ENCODE peak calls at places on chromosomes 6 and 20, in five cellular contexts. V is GM23338, A is fibroblast of lung, U is mammary epithelial cell, I is GM23248. L is an unnamed sample.

GRCh38 chr6:41935190-41935569 is 6.4 kb downstream of the CCND3 start:
- DNase-seq in A (no peak), U (no peak), I (no peak), V (no peak), L (no peak)

GRCh38 chr6:141403827-141404226 is 728.9 kb upstream of the GJE1 start:
- DNase-seq in V (no peak), I (peak), A (no peak), U (peak), L (no peak)

GRCh38 chr6:93416575-93417420 is 2.6 kb downstream of the EPHA7 start:
- DNase-seq in I (peak), U (peak), A (peak), V (peak), L (peak)

GRCh38 chr20:50450961-50451752 is 59.0 kb upstream of the PTPN1 start:
- DNase-seq in U (peak), A (peak), I (peak), V (peak), L (peak)

GRCh38 chr20:63547484-63548480 is at the start of gene SRMS:
- DNase-seq in I (no peak), V (peak), U (no peak), A (no peak), L (no peak)

GRCh38 chr20:39117486-39117885 is 155.3 kb downstream of the DHX35 start:
- DNase-seq in I (peak), V (no peak), A (peak), U (peak), L (peak)

GRCh38 chr20:58731192-58731591 is 38.6 kb downstream of the NPEPL1 start:
- DNase-seq in U (no peak), I (no peak), A (no peak), V (no peak), L (no peak)

GRCh38 chr6:54018722-54019121 is 92.5 kb upstream of the MLIP start:
- DNase-seq in A (no peak), I (no peak), V (no peak), U (no peak), L (no peak)

GRCh38 chr6:100892693-100893092 is 11.6 kb upstream of the ASCC3 start:
- DNase-seq in I (no peak), V (peak), A (peak), U (no peak), L (no peak)

GRCh38 chr6:170290306-170291128 is at the start of gene DLL1:
- DNase-seq in I (peak), A (peak), U (peak), V (peak), L (peak)

GRCh38 chr6:25991785-25992412 is 29.3 kb downstream of the TRIM38 start:
- DNase-seq in U (peak), A (peak), I (peak), V (peak), L (peak)

GRCh38 chr6:73391735-73392134 is 2.9 kb upstream of the DDX43 start:
- DNase-seq in I (no peak), U (no peak), A (no peak), V (no peak), L (no peak)

GRCh38 chr20:58781138-58781537 is 69.6 kb downstream of the GNAS-AS1 start:
- DNase-seq in V (no peak), I (no peak), A (no peak), U (no peak), L (no peak)

GRCh38 chr20:42628683-42629082 is 561.0 kb downstream of the PTPRT start:
- DNase-seq in V (no peak), U (no peak), I (no peak), A (no peak), L (no peak)

GRCh38 chr6:3290501-3291211 is 31.9 kb downstream of the PSMG4 start:
- DNase-seq in V (no peak), I (no peak), A (no peak), U (no peak), L (no peak)

GRCh38 chr20:24773751-24774201 is 175.3 kb upstream of the CST7 start:
- DNase-seq in A (peak), I (peak), U (peak), V (no peak), L (peak)

GRCh38 chr6:157420497-157420896 is 39.5 kb downstream of the ZDHHC14 start:
- DNase-seq in A (no peak), I (no peak), U (no peak), V (no peak), L (no peak)

GRCh38 chr6:57158658-57159057 is 13.5 kb upstream of the BAG2 start:
- DNase-seq in U (peak), A (peak), V (no peak), I (peak), L (no peak)

GRCh38 chr6:148736779-148737412 is 9.9 kb upstream of the UST start:
- DNase-seq in I (peak), A (no peak), U (peak), V (no peak), L (no peak)

GRCh38 chr20:3209023-3209945 is at the start of gene ITPA:
- DNase-seq in U (peak), V (peak), A (peak), I (peak), L (peak)

GRCh38 chr6:157830354-157831017 is 7.4 kb downstream of the SNX9 start:
- DNase-seq in I (no peak), A (peak), V (no peak), U (peak), L (no peak)

GRCh38 chr6:122778334-122778733 is 1.2 kb upstream of the FABP7 start:
- DNase-seq in I (no peak), A (no peak), U (no peak), V (peak), L (no peak)

GRCh38 chr20:50958733-50959542 is at the start of gene MOCS3:
- DNase-seq in A (peak), I (peak), U (no peak), V (peak), L (peak)

GRCh38 chr6:16947461-16948159 is 154.2 kb upstream of the STMND1 start:
- DNase-seq in I (peak), V (peak), A (peak), U (peak), L (peak)

GRCh38 chr6:150293423-150294280 is 75.2 kb upstream of the IYD start:
- DNase-seq in I (peak), V (no peak), U (peak), A (peak), L (peak)

GRCh38 chr20:10645205-10645570 is 28.6 kb downstream of the JAG1 start:
- DNase-seq in U (no peak), I (no peak), V (no peak), A (no peak), L (no peak)

GRCh38 chr20:57433658-57434389 is 42.6 kb downstream of the RBM38 start:
- DNase-seq in V (no peak), A (no peak), I (no peak), U (no peak), L (no peak)

GRCh38 chr20:2688041-2688591 is 4.5 kb upstream of the EBF4 start:
- DNase-seq in I (peak), U (no peak), V (peak), A (peak), L (peak)

GRCh38 chr20:49615401-49616153 is 47.6 kb upstream of the PTGIS start:
- DNase-seq in U (no peak), V (no peak), A (no peak), I (peak), L (no peak)

GRCh38 chr20:5540091-5540490 is 210.1 kb upstream of the SHLD1 start:
- DNase-seq in V (no peak), I (no peak), U (no peak), A (no peak), L (no peak)

GRCh38 chr20:23161968-23162696 is 76.0 kb upstream of the CD93 start:
- DNase-seq in A (peak), U (no peak), V (no peak), I (no peak), L (peak)

GRCh38 chr6:11615214-11615602 is 77.7 kb downstream of the TMEM170B start:
- DNase-seq in U (peak), I (peak), A (peak), V (no peak), L (no peak)

GRCh38 chr6:117270121-117270959 is 5.0 kb downstream of the VGLL2 start:
- DNase-seq in A (peak), U (peak), V (peak), I (no peak), L (peak)

GRCh38 chr20:15241696-15242095 is 904.3 kb upstream of the FLRT3 start:
- DNase-seq in V (no peak), I (peak), A (peak), U (no peak), L (no peak)

GRCh38 chr6:130629640-130630039 is 197.6 kb upstream of the SMLR1 start:
- DNase-seq in V (no peak), I (no peak), A (no peak), U (no peak), L (no peak)

GRCh38 chr6:147448212-147448611 is 60.3 kb upstream of the SAMD5 start:
- DNase-seq in U (peak), I (no peak), A (peak), V (peak), L (no peak)
- H2AFZ ChIP-seq in U (peak), I (no peak), A (no peak), V (no peak), L (no peak)

DNA sequence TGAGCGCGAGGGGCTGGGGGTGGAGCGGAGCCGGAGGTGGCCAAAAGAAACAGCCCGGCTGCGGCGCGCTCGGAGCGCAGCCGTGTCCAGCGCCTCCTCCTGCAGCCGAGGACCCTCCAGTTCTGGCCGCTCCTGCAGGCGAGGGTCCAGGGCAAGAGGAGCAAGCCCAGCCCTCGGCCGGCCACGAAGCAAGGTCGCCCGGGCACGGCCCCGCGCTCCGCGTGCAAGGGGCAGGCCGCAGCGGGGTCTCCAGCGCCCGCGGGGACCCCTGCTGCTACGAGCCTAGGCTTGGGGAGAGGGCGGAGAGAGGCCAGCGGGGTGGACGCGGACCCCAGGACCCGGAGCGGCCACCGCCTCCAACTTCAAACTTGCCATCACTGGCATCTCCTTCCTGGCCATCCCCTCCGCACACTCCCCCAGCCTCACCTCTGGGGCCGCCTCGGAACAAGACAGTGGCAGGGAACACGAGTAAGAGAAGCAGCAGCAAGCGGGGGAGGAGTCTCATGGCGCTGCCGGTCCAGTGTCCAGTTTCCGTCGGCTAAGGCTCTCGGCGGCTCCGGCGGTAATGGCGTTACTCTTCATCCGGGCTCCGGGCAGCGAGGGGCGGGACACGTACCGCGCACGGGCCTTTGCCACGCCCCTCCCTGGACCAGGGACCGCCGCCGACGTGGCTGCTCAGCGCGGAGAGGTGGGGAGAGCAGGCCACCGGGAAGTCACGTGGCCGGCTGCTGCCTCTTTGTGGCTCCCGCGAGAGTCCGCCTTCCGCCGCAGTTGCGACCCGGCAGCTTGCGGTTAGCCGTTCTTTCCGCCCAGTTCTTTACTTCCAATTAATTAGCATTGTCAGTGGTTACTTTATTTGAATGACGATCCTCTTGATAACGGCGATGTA is at the start of gene SSR1:
- DNase-seq in I (peak), A (peak), U (peak), V (peak), L (peak)
- TF ChIP-seq EZH2 in I (no peak), A (no peak), U (no peak), V (no peak), L (no peak)

GRCh38 chr6:39154705-39155104 is 39.7 kb upstream of the SAYSD1 start:
- DNase-seq in A (no peak), U (no peak), I (no peak), V (no peak), L (no peak)

GRCh38 chr6:39153766-39154397 is 38.9 kb upstream of the SAYSD1 start:
- DNase-seq in V (no peak), I (no peak), U (no peak), A (no peak), L (no peak)

GRCh38 chr6:39152247-39152646 is 37.3 kb upstream of the SAYSD1 start:
- DNase-seq in I (no peak), V (no peak), U (no peak), A (no peak), L (no peak)

GRCh38 chr6:39157511-39157910 is 42.5 kb upstream of the SAYSD1 start:
- DNase-seq in V (no peak), A (no peak), U (no peak), I (no peak), L (no peak)

DNA sequence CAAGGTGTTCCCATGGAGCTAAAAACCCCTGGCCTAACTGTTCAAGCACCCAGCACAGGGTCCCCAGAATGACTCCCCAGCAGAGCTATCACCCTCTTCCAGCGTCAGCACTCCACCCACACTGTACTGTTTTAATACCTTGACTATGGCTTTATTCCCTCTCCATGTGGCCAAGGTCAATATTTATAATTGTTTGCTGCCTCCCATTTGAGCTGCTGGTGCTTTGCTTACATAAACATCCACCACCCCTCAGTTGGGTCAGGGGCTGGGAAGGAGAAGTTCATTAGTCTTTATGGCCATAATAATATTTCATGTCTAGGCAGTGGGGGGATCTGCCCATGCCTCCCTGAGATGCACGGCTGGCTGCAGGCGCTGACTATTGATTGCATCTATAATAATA is 41.8 kb upstream of the SAYSD1 start:
- DNase-seq in V (no peak), I (no peak), A (no peak), U (no peak), L (no peak)
- H3K4me3 ChIP-seq in V (no peak), I (no peak), A (no peak), U (no peak), L (no peak)

DNA sequence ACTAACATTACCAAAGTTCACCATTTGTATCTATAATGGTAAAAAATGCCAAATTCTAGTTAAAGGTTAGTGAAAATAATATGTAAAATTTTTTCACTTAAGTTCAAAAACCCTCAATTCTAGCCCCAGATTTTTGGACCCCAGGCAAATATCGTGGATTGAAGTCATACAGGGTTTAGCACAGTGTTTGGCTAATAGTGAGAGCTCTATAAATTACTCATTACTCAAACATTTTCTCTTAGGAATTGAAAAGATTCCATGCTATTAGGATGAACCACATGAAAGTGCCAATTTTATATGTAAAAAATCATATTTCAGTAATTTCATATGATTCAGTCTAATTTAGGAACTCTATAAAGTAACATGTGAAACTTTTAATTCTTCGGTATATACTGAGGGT is 170.3 kb upstream of the PREP start:
- DNase-seq in I (peak), A (peak), V (no peak), U (no peak), L (no peak)
- H2AFZ ChIP-seq in I (no peak), A (no peak), V (no peak), U (no peak), L (no peak)

DNA sequence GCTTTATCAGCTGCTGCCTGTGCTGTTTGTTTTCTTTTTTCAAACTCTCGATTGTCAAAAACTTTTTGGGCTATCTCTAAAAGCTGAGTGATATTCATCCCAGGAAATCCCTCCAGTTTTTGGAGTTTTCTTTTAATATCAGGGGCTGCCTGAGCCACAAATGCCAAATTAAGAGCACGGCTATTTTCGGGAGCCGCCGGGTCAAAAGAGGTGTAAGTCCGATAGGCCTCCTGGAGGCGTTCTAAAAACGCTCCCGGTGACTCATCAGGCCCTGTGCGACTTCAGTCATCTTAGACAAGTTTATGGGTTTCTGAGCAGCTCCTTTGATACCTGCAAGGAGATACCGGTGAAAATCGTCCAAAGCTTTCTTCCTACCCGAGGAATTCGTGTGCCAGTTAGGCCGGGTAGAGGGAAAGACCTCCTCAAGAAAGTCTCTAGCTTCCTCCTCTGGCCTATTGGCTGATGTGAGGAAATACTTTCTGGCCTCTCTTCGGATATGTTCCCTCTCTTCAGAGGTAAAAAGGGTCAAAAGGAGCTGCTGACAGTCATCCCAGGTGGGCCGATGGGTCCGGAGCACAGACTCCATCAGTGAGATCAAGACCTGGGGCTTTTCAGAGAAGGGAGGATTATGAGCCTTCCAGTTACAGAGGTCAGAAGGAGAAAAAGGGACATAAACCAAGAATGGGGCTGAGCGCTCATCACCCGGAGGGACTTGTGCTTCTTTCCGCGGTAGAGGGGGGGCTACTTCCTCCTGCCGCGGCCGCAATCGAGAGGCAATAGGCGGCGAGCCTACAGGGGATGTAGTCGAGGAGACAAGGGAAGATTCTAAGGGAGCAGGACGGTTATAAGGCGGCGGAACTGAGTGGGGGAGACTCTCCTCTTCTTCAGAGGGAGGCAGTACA is 151.1 kb downstream of the TRIM27 start:
- DNase-seq in A (no peak), I (peak), V (peak), U (no peak), L (no peak)
- TF ChIP-seq EZH2 in A (no peak), I (peak), V (peak), U (no peak), L (peak)

L was measured in hepatocyte.